ENCODE peak calls at places on chromosomes 7 and 10, in four cellular contexts. I is A549, D is K562, J is GM12878. Q is an unnamed sample.
A peak's percentile ranks its signal among the peaks of the same experiment; 100 is the strongest.

GRCh38 chr10:85986777-85987176 is 379.8 kb downstream of the GRID1 start:
- DNase-seq in I (no peak), D (no peak), J (no peak), Q (no peak)

GRCh38 chr10:48567346-48567745 is 37.5 kb downstream of the ARHGAP22 start:
- DNase-seq in I (no peak), D (no peak), J (no peak), Q (no peak)

GRCh38 chr7:98534493-98534892 is 82.6 kb upstream of the NPTX2 start:
- DNase-seq in I (no peak), D (no peak), J (no peak), Q (no peak)

GRCh38 chr10:46547881-46548780 is 8.3 kb downstream of the GPRIN2 start:
- DNase-seq in I (peak; percentile 31), D (no peak), J (no peak), Q (peak; percentile 51)

GRCh38 chr7:17099083-17099973 is 199.1 kb upstream of the AHR start:
- DNase-seq in I (peak; percentile 50), D (no peak), J (no peak), Q (no peak)

GRCh38 chr10:59033622-59034021 is 142.8 kb upstream of the PHYHIPL start:
- DNase-seq in I (no peak), D (no peak), J (no peak), Q (no peak)

GRCh38 chr7:95430864-95431263 is 4.0 kb downstream of the PON2 start:
- DNase-seq in I (peak; percentile 87), D (no peak), J (no peak), Q (peak; percentile 19)

GRCh38 chr10:42982886-42983594 is 93.8 kb upstream of the RET start:
- DNase-seq in I (no peak), D (no peak), J (no peak), Q (no peak)

GRCh38 chr10:79982861-79983260 is 34.0 kb upstream of the SFTPD start:
- DNase-seq in I (no peak), D (no peak), J (no peak), Q (no peak)
- TF ChIP-seq SMC3 in I (no peak), D (no peak), J (no peak), Q (no peak)

DNA sequence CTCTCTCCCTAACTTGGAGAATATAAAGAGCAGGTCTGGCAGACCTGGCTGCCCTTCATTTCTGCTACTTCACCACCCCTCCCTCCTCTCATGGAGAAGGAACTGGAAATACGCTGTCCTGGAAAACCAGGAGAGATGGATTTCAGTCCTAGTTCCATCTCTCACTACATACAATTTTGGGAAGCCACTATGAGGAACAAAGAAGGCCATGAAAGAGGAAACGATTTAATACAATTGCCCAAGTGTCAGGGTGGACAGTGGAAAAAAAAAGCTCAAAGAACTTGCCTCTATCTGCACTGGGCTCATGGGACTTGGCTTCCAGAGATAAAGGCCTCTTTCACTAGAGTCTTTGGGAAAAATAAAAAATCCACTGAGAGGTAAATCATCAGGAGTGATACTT is 561.7 kb downstream of the KCNMA1 start:
- DNase-seq in I (no peak), D (no peak), J (no peak), Q (no peak)
- TF ChIP-seq SMC3 in I (no peak), D (no peak), J (no peak), Q (no peak)

DNA sequence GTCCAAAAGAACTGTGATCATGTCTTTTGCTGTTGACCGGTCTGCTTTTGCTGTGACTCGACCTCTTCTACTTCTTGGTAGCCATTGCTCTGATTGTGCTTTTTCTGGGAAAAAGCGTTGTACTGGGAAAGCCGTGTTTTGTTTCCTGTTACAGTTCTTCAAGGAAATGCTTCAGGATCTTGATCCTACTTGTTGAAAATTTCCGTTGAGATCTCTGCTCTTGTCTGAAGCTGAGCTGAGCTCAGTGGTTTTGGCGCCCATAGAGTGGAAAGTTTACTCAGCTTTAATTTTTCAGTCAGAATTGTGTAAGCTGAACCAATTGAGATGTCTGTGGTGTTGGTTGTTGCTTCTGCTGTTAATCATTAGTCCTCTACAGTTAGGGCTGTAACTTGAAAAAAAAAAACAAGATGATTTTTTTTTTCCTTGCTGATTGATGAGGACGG is 302.2 kb downstream of the CCDC3 start:
- DNase-seq in I (no peak), D (no peak), J (no peak), Q (no peak)
- TF ChIP-seq SMC3 in I (no peak), D (no peak), J (no peak), Q (no peak)

GRCh38 chr7:133275441-133276105 is 22.7 kb downstream of the EXOC4 start:
- DNase-seq in I (no peak), D (no peak), J (no peak), Q (no peak)
- TF ChIP-seq SMC3 in I (no peak), D (no peak), J (no peak), Q (no peak)

DNA sequence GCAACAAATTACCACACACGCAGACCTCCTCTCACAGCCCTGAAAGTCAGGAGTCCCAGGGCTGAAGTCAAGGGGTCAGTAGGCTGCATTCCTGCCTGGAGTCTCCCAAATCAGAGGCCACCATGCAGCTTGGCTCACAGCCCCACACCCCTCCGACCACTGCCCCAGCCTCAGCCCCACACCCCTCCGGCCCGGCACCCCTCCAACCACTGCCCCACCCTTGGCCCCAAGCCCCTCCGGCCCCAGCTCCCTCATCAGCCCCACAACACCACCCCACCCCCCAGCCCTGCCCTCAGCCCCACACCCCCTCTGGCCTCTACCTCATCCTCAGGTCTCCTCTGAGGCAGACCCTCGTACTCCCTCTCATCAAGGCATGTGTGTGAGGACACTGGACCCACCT is 85.7 kb downstream of the DIP2C start:
- DNase-seq in I (no peak), D (no peak), J (no peak), Q (no peak)
- TF ChIP-seq SMC3 in I (no peak), D (no peak), J (no peak), Q (no peak)

Q was measured in IMR-90.